ENCODE peak calls at places on chromosomes 1 and 21, in six cellular contexts. T is substantia nigra; E is pancreas; Y is heart left ventricle; D is body of pancreas; U is naive thymus-derived CD4-positive, alpha-beta T cell. G is an unnamed sample.

GRCh38 chr1:165854101-165854845 is 26.9 kb downstream of the UCK2 start:
- DNase-seq in T (no peak), E (no peak), Y (peak), D (no peak), U (no peak), G (no peak)

GRCh38 chr1:176033474-176033873 is 173.6 kb downstream of the COP1 start:
- DNase-seq in T (no peak), E (no peak), Y (no peak), D (no peak), U (no peak), G (no peak)

GRCh38 chr1:180917306-180918065 is 4.8 kb downstream of the KIAA1614 start:
- DNase-seq in T (no peak), E (no peak), Y (no peak), D (no peak), U (no peak), G (no peak)

GRCh38 chr1:33364578-33364945 is 43.7 kb upstream of the A3GALT2 start:
- DNase-seq in T (no peak), E (no peak), Y (no peak), D (no peak), U (no peak), G (no peak)

GRCh38 chr21:29350246-29350779 is 51.6 kb downstream of the BACH1 start:
- DNase-seq in T (no peak), E (no peak), Y (no peak), D (no peak), U (no peak), G (no peak)

GRCh38 chr1:32962248-32962896 is 2.2 kb downstream of the RNF19B start:
- DNase-seq in T (no peak), E (no peak), Y (no peak), D (no peak), U (no peak), G (no peak)

GRCh38 chr1:24022611-24023359 is 42.7 kb upstream of the SRSF10 start:
- DNase-seq in T (no peak), E (no peak), Y (no peak), D (no peak), U (no peak), G (no peak)

GRCh38 chr21:31370893-31371652 is 27.0 kb upstream of the TIAM1 start:
- DNase-seq in T (no peak), E (no peak), Y (peak), D (no peak), U (no peak), G (no peak)

GRCh38 chr1:95086949-95087533 is 14.3 kb upstream of the ALG14 start:
- DNase-seq in T (no peak), E (peak), Y (peak), D (no peak), U (no peak), G (no peak)

GRCh38 chr21:20507783-20508182 is 490.4 kb upstream of the NCAM2 start:
- DNase-seq in T (no peak), E (no peak), Y (no peak), D (no peak), U (no peak), G (no peak)

GRCh38 chr1:43586136-43586726 is 55.5 kb downstream of the PTPRF start:
- DNase-seq in T (no peak), E (no peak), Y (no peak), D (no peak), U (no peak), G (no peak)

GRCh38 chr1:228021526-228022030 is 14.8 kb downstream of the WNT3A start:
- DNase-seq in T (no peak), E (no peak), Y (no peak), D (peak), U (no peak), G (no peak)

GRCh38 chr1:108000620-108001105 is 35.7 kb upstream of the VAV3 start:
- DNase-seq in T (no peak), E (no peak), Y (peak), D (peak), U (no peak), G (no peak)

GRCh38 chr1:172746091-172746949 is 87.4 kb downstream of the FASLG start:
- DNase-seq in T (peak), E (no peak), Y (no peak), D (no peak), U (peak), G (no peak)

GRCh38 chr1:52955129-52955970 is 28.3 kb downstream of the SCP2 start:
- DNase-seq in T (no peak), E (no peak), Y (no peak), D (peak), U (no peak), G (no peak)

GRCh38 chr21:44461438-44462089 is 6.3 kb downstream of the LRRC3 start:
- DNase-seq in T (no peak), E (no peak), Y (no peak), D (no peak), U (no peak), G (no peak)

GRCh38 chr1:164785841-164786534 is 227.0 kb downstream of the PBX1 start:
- DNase-seq in T (no peak), E (peak), Y (no peak), D (peak), U (no peak), G (no peak)

GRCh38 chr1:92822907-92823306 is 8.9 kb upstream of the RPL5 start:
- DNase-seq in T (no peak), E (no peak), Y (no peak), D (no peak), U (no peak), G (no peak)

GRCh38 chr1:21324368-21325137 is 34.3 kb upstream of the ECE1 start:
- DNase-seq in T (no peak), E (peak), Y (peak), D (peak), U (peak), G (no peak)

GRCh38 chr1:97114842-97115241 is 393.3 kb downstream of the PTBP2 start:
- DNase-seq in T (no peak), E (no peak), Y (no peak), D (no peak), U (no peak), G (no peak)

GRCh38 chr1:97123717-97124446 is 402.3 kb downstream of the PTBP2 start:
- DNase-seq in T (no peak), E (no peak), Y (no peak), D (no peak), U (no peak), G (no peak)

GRCh38 chr1:97119775-97120174 is 398.2 kb downstream of the PTBP2 start:
- DNase-seq in T (no peak), E (no peak), Y (no peak), D (no peak), U (no peak), G (no peak)

GRCh38 chr1:97119260-97119659 is 397.7 kb downstream of the PTBP2 start:
- DNase-seq in T (no peak), E (no peak), Y (no peak), D (no peak), U (no peak), G (no peak)

GRCh38 chr1:97120821-97121220 is 399.2 kb downstream of the PTBP2 start:
- DNase-seq in T (no peak), E (no peak), Y (no peak), D (no peak), U (no peak), G (no peak)
- H3K27ac ChIP-seq in T (no peak), E (no peak), Y (no peak), D (no peak), U (no peak), G (no peak)

DNA sequence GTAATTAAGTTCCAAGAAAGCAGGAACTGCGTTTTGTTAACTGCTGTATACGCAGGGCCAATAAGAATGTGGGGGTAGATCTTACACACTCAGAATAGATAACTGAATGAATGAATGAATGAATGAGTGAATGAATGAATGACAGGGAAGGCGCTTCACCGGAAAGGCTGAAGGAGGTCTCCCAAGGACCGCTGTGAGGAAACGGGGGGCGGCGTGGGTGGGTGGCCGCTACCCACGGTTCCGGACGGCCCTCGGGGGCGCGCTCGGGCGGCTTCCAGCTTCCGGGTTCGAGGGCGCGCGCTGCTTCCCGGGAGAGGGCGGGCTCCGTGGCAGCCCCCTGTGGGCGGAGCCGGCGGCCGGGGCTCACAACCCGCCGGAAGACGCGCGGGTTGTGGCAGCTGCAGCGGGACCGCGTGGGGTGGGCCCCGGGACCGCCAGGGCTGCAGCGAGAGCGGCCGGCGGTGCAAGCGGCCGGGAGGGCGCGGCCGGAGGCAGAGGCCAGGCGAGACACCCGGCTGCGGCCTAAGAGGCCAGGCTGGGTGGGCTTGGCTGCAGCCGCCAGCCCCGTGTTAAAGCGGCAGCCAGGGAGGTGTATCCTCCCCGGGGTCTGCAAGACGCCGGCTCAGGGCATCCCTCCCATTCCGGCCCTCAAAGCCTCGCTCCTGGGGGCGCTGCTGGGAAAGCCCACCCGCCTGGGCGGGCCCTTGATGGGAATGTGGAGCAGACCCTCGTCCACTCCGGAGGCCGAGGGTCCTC is at the start of gene ZFP69:
- DNase-seq in T (no peak), E (peak), Y (peak), D (peak), U (peak), G (no peak)
- H3K27ac ChIP-seq in T (peak), E (peak), Y (peak), D (peak), U (peak), G (no peak)

DNA sequence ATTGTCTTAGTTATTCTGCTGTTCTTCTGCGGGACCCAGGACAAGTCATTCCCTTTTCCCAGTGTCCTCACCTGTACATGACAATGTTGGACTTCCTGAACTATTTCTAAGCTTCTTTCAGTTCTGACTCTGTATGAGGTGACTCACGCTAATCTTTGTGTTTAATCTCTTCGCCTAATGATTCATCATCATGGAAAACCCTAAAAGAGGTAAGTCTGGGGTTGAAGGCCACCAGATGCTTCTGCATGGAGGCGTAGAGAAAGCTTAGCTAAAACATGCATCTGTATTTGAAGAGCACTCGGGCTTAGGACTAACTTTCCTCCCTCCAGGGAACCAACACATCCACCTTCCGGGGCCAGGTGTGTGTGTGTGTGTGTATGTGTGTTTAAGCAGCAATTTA is 7.4 kb downstream of the SPRR5 start:
- DNase-seq in T (no peak), E (no peak), Y (no peak), D (no peak), U (no peak), G (no peak)
- H3K27ac ChIP-seq in T (no peak), E (no peak), Y (no peak), D (no peak), U (no peak), G (no peak)

GRCh38 chr1:29331731-29332130 is 95.4 kb downstream of the PTPRU start:
- DNase-seq in T (no peak), E (no peak), Y (no peak), D (no peak), U (no peak), G (no peak)
- H3K27ac ChIP-seq in T (no peak), E (no peak), Y (no peak), D (no peak), U (no peak), G (no peak)